ENCODE peak calls at places on chromosomes 6 and 20, in four cellular contexts. Z is skeletal muscle cell, C is fibroblast of the conjunctiva, L is Ammon's horn. Y is an unnamed sample.

GRCh38 chr20:38076548-38076947 is 43.0 kb downstream of the RPRD1B start:
- DNase-seq in Z (no peak), C (no peak), L (no peak), Y (no peak)

GRCh38 chr20:59258103-59258705 is 42.2 kb upstream of the EDN3 start:
- DNase-seq in Z (no peak), C (no peak), L (no peak), Y (no peak)

GRCh38 chr6:73032586-73032985 is 192.7 kb downstream of the KHDC1L start:
- DNase-seq in Z (no peak), C (no peak), L (no peak), Y (no peak)

GRCh38 chr20:49631856-49632418 is 64.0 kb upstream of the PTGIS start:
- DNase-seq in Z (no peak), C (no peak), L (no peak), Y (no peak)

GRCh38 chr6:100923481-100923880 is 42.4 kb upstream of the ASCC3 start:
- DNase-seq in Z (no peak), C (no peak), L (no peak), Y (no peak)

GRCh38 chr6:44697333-44697732 is 309.8 kb downstream of the CDC5L start:
- DNase-seq in Z (peak; percentile 79), C (no peak), L (no peak), Y (no peak)

GRCh38 chr6:116447496-116448011 is 13.6 kb upstream of the CALHM6 start:
- DNase-seq in Z (peak; percentile 97), C (peak; percentile 66), L (no peak), Y (peak; percentile 100)

GRCh38 chr6:104711371-104711770 is 148.3 kb downstream of the HACE1 start:
- DNase-seq in Z (peak; percentile 85), C (peak; percentile 63), L (no peak), Y (peak; percentile 42)

GRCh38 chr6:160365117-160365516 is 16.9 kb downstream of the SLC22A3 start:
- DNase-seq in Z (no peak), C (no peak), L (no peak), Y (no peak)

GRCh38 chr6:32622545-32623401 is 14.4 kb upstream of the HLA-DQA1 start:
- DNase-seq in Z (no peak), C (peak; percentile 6), L (peak; percentile 12), Y (no peak)

GRCh38 chr6:30544666-30545272 is 11.5 kb downstream of the GNL1 start:
- DNase-seq in Z (peak; percentile 43), C (peak; percentile 43), L (peak; percentile 64), Y (peak; percentile 46)

GRCh38 chr20:62066983-62067433 is 1.3 kb upstream of the TAF4 start:
- DNase-seq in Z (no peak), C (no peak), L (peak; percentile 47), Y (no peak)

GRCh38 chr6:16374796-16375195 is 136.4 kb downstream of the GMPR start:
- DNase-seq in Z (no peak), C (no peak), L (no peak), Y (no peak)

GRCh38 chr20:42846784-42847490 is 342.8 kb downstream of the PTPRT start:
- DNase-seq in Z (no peak), C (no peak), L (no peak), Y (no peak)

GRCh38 chr20:28562510-28562898 is 2695.0 kb upstream of the DEFB115 start:
- DNase-seq in Z (peak; percentile 79), C (no peak), L (no peak), Y (no peak)

GRCh38 chr6:90284236-90284744 is 12.4 kb downstream of the BACH2 start:
- DNase-seq in Z (peak; percentile 83), C (peak; percentile 75), L (no peak), Y (peak; percentile 59)

GRCh38 chr6:80454661-80455365 is 348.3 kb downstream of the BCKDHB start:
- DNase-seq in Z (peak; percentile 75), C (no peak), L (no peak), Y (no peak)

GRCh38 chr6:107867302-107867615 is 43.1 kb upstream of the SCML4 start:
- DNase-seq in Z (no peak), C (no peak), L (no peak), Y (no peak)

GRCh38 chr6:167393731-167394130 is 68.8 kb downstream of the TTLL2 start:
- DNase-seq in Z (no peak), C (no peak), L (no peak), Y (no peak)

GRCh38 chr6:49911252-49911651 is 44.9 kb upstream of the CRISP1 start:
- DNase-seq in Z (no peak), C (no peak), L (no peak), Y (no peak)

GRCh38 chr20:3309226-3309625 is 70.2 kb upstream of the SLC4A11 start:
- DNase-seq in Z (no peak), C (no peak), L (no peak), Y (no peak)